ENCODE peak calls at places on chromosomes 3 and 15, in five cellular contexts. J is GM23338, L is activated B cell treated with CpG ODN at 0.5 μM for 24 hours, D is HFFc6, R is nephron progenitor cell. A is an unnamed sample.

GRCh38 chr15:51227967-51228783 is 110.2 kb downstream of the CYP19A1 start:
- DNase-seq in J (peak; percentile 42), L (no peak), D (peak; percentile 92), R (no peak), A (no peak)

GRCh38 chr15:89724621-89725020 is 26.4 kb downstream of the MESP1 start:
- DNase-seq in J (no peak), L (no peak), D (no peak), R (no peak), A (no peak)

GRCh38 chr15:63922551-63923315 is 89.0 kb upstream of the HERC1 start:
- DNase-seq in J (no peak), L (no peak), D (no peak), R (no peak), A (no peak)

GRCh38 chr15:63677778-63678177 is 80.6 kb downstream of the FBXL22 start:
- DNase-seq in J (peak; percentile 11), L (no peak), D (no peak), R (no peak), A (no peak)

GRCh38 chr3:184832044-184832443 is 20.1 kb downstream of the VPS8 start:
- DNase-seq in J (no peak), L (no peak), D (no peak), R (no peak), A (no peak)

GRCh38 chr15:80590772-80591355 is 104.2 kb upstream of the ABHD17C start:
- DNase-seq in J (no peak), L (no peak), D (no peak), R (no peak), A (no peak)

GRCh38 chr3:102037209-102037608 is 187.9 kb downstream of the NFKBIZ start:
- DNase-seq in J (peak; percentile 4), L (no peak), D (no peak), R (no peak), A (no peak)

GRCh38 chr3:54837964-54838363 is 89.9 kb downstream of the LRTM1 start:
- DNase-seq in J (no peak), L (no peak), D (peak; percentile 45), R (no peak), A (no peak)

GRCh38 chr3:188061133-188061532 is 92.8 kb upstream of the LPP start:
- DNase-seq in J (peak; percentile 17), L (no peak), D (peak; percentile 61), R (no peak), A (no peak)

GRCh38 chr3:187507266-187507665 is 139.1 kb downstream of the RTP4 start:
- DNase-seq in J (no peak), L (no peak), D (peak; percentile 19), R (no peak), A (no peak)

GRCh38 chr15:78360958-78361714 is 21.0 kb downstream of the CRABP1 start:
- DNase-seq in J (peak; percentile 40), L (no peak), D (no peak), R (no peak), A (no peak)

GRCh38 chr3:111720681-111721380 is 125.7 kb upstream of the ZBED2 start:
- DNase-seq in J (no peak), L (no peak), D (no peak), R (no peak), A (no peak)

GRCh38 chr3:46359748-46360509 is 6.0 kb downstream of the CCR2 start:
- DNase-seq in J (no peak), L (no peak), D (no peak), R (no peak), A (no peak)

GRCh38 chr3:132160218-132160617 is 125.4 kb upstream of the CPNE4 start:
- DNase-seq in J (peak; percentile 7), L (no peak), D (no peak), R (no peak), A (no peak)

GRCh38 chr3:172057059-172057458 is 17.7 kb downstream of the FNDC3B start:
- DNase-seq in J (no peak), L (no peak), D (no peak), R (no peak), A (no peak)

GRCh38 chr3:170258105-170258487 is 35.9 kb downstream of the PRKCI start:
- DNase-seq in J (peak; percentile 37), L (no peak), D (no peak), R (no peak), A (no peak)

GRCh38 chr15:61200626-61201025 is 28.5 kb downstream of the RORA start:
- DNase-seq in J (no peak), L (no peak), D (no peak), R (no peak), A (no peak)

GRCh38 chr3:138148503-138148902 is 16.3 kb upstream of the A4GNT start:
- DNase-seq in J (no peak), L (no peak), D (no peak), R (no peak), A (peak; percentile 40)

GRCh38 chr3:195876297-195877031 is 31.9 kb downstream of the TNK2 start:
- DNase-seq in J (no peak), L (no peak), D (no peak), R (no peak), A (no peak)

GRCh38 chr3:105836533-105836932 is 32.3 kb downstream of the CBLB start:
- DNase-seq in J (no peak), L (no peak), D (peak; percentile 32), R (no peak), A (no peak)

GRCh38 chr15:73936181-73936580 is 9.9 kb downstream of the LOXL1 start:
- DNase-seq in J (peak; percentile 31), L (no peak), D (no peak), R (no peak), A (no peak)
- TF ChIP-seq CTCF in J (peak; percentile 13), L (no peak), D (peak; percentile 18), R (no peak), A (no peak)

GRCh38 chr15:57305009-57305408 is 71.3 kb upstream of the CGNL1 start:
- DNase-seq in J (no peak), L (no peak), D (no peak), R (no peak), A (no peak)

GRCh38 chr15:57306305-57306943 is 69.9 kb upstream of the CGNL1 start:
- DNase-seq in J (peak; percentile 96), L (peak; percentile 91), D (peak; percentile 55), R (peak; percentile 91), A (peak; percentile 93)

GRCh38 chr15:57310876-57311275 is 65.4 kb upstream of the CGNL1 start:
- DNase-seq in J (no peak), L (no peak), D (no peak), R (no peak), A (no peak)

GRCh38 chr15:57307527-57308193 is 68.6 kb upstream of the CGNL1 start:
- DNase-seq in J (no peak), L (no peak), D (no peak), R (no peak), A (no peak)

DNA sequence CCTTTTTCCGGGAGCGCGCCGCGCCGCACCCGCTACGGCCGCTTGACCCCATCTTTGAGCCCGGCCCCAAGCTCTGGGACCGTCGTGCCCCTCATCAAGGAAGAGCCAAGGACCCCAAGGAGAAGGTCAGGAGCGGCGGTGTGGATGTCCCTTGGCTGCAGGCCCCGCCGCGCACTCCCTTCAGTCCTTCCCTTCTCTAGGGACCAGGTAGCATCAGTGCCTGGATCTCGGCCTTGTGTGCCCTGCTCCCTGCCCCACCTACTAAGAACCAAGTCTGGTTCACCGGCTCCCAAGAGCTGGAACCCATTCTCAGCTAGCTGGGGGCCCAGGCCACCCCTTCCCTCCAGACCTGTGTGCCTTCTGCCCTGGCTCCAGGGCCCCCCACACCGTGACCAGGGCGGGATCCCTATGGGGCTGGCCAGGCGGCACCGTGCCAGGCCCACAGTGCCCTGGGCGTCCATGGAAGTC is 69.3 kb upstream of the CGNL1 start:
- DNase-seq in J (peak; percentile 74), L (no peak), D (no peak), R (no peak), A (no peak)
- TF ChIP-seq CTCF in J (no peak), L (peak; percentile 15), D (peak; percentile 58), R (no peak), A (no peak)

DNA sequence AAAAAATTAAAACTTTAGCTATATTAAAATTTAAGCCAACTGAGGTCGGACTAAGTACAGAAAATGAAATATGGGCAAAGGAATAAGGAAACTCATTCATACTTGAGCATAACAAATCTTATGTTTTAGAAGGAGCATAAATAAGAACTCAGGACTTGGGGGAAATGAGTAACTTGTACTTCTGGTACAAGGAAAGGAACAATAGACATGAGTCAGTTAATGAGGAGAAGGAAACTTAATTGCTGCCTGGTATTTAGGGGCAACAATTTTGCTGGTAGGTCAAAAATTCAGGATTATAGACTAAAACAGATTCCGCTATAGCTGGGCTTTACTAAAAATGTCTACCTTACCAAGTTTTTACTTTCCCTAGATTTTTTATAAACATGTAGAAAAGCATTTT is 113.1 kb downstream of the MYO5A start:
- DNase-seq in J (no peak), L (no peak), D (no peak), R (no peak), A (no peak)
- TF ChIP-seq CTCF in J (no peak), L (no peak), D (no peak), R (no peak), A (no peak)

DNA sequence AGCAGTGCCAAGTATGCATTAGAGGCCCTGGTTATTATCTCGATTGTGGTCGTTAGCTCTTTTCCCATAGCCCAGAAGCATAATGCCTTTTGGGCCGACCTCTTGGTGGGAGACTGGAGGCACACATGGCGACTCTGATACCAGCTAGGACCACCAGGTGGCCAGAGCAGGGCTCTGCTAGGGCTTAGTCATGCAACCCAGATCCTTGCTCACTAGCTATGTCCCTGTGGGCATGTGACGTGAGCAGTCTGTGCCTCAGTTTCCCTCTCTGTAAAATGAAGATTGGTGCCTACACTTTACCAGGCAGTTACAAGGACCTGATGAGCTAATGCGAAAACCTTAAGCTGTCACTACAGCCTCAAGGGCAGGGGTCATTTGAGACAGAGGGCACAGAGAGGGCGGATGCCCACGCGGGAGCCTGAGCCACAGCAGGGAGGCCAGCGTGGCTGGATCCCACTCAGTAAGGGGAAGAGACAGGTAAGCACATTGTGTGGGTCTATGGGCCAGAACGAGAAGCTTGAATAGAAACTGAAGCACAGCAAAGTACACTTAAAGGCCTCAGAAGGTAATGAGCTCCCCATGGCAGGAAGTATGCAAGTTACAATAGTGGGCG is 8.8 kb downstream of the KLF15 start:
- DNase-seq in J (peak; percentile 71), L (no peak), D (no peak), R (peak; percentile 0), A (no peak)
- TF ChIP-seq CTCF in J (peak; percentile 54), L (no peak), D (peak; percentile 54), R (peak; percentile 18), A (no peak)

DNA sequence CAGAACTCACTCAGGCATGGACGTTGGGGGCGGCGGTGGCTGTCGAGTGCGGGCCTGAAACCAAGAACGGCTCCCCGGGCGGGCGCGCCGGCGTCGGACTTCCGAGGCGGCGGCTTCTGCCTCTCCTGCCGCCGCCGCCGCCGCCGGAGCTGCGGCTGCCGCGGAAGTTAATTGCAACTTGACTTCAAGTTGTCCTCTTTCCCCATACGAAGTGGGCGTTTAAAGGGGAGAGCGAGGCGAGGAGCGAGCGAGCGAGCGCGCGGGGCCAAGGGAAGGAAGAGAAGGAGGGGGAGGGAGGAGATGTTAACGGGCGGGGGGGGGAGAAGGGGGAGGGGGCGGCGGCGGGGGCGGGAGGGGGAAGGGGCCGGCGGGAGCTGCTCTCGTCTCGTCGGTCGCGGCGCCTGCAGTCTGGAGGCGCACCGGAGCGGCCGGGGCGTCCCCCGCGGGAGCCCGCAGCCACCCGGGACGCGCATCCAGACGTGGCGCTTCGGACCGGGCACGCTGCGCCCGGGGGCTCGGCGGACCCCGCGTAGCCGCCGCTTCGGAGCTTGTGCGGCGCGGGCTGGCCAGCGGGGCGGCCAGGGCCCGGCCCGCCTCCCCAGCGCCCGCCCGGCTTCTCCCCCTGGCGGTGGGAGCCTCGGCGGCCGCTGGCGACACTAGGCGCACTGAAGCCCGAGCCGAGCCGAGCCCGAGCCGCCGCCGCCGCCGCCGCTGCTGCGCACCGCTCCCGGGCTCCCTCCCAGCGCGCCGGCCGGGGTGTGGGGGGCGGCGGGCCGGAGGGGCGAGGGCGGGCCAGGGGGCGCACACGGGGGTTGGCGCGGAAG is 19.7 kb upstream of the SATB1 start:
- DNase-seq in J (peak; percentile 77), L (peak; percentile 82), D (no peak), R (peak; percentile 87), A (no peak)
- TF ChIP-seq CTCF in J (peak; percentile 50), L (no peak), D (no peak), R (no peak), A (peak; percentile 28)

A was measured in D721Med.